ENCODE peak calls at places on chromosomes 7 and 10, in four cellular contexts. O, D, G and H are unnamed samples.

GRCh38 chr10:88374392-88375145 is 208.5 kb downstream of the RNLS start:
- DNase-seq in O (no peak), D (no peak), G (no peak), H (no peak)

GRCh38 chr7:23462846-23463245 is 7.4 kb downstream of the IGF2BP3 start:
- DNase-seq in O (no peak), D (peak; percentile 4), G (no peak), H (no peak)

GRCh38 chr10:74163313-74164068 is 12.5 kb downstream of the ADK start:
- DNase-seq in O (no peak), D (no peak), G (no peak), H (no peak)

GRCh38 chr7:117297606-117298005 is 25.3 kb downstream of the WNT2 start:
- DNase-seq in O (no peak), D (no peak), G (no peak), H (no peak)

GRCh38 chr10:88433551-88434186 is 149.4 kb downstream of the RNLS start:
- DNase-seq in O (no peak), D (no peak), G (no peak), H (no peak)

GRCh38 chr7:99971242-99971641 is 4.6 kb downstream of the AZGP1 start:
- DNase-seq in O (no peak), D (no peak), G (no peak), H (no peak)

GRCh38 chr10:114691442-114691941 is 33.4 kb upstream of the ABLIM1 start:
- DNase-seq in O (peak; percentile 28), D (no peak), G (no peak), H (no peak)

GRCh38 chr7:19404912-19405329 is 259.7 kb upstream of the FERD3L start:
- DNase-seq in O (no peak), D (no peak), G (peak; percentile 17), H (no peak)

GRCh38 chr10:118970770-118971169 is 58.7 kb upstream of the NANOS1 start:
- DNase-seq in O (no peak), D (no peak), G (no peak), H (no peak)

GRCh38 chr7:116780966-116781365 is 81.4 kb upstream of the CAPZA2 start:
- DNase-seq in O (no peak), D (no peak), G (no peak), H (peak; percentile 13)

GRCh38 chr10:49569031-49569765 is 30.3 kb upstream of the ERCC6 start:
- DNase-seq in O (no peak), D (no peak), G (no peak), H (no peak)

GRCh38 chr10:94076325-94076841 is 82.7 kb downstream of the PLCE1 start:
- DNase-seq in O (peak; percentile 39), D (no peak), G (no peak), H (no peak)

GRCh38 chr10:20988357-20988983 is 91.4 kb upstream of the NEBL start:
- DNase-seq in O (peak; percentile 20), D (no peak), G (no peak), H (no peak)

GRCh38 chr7:158917818-158918217 is 61.5 kb downstream of the DYNC2I1 start:
- DNase-seq in O (no peak), D (no peak), G (no peak), H (no peak)

GRCh38 chr7:88243345-88243909 is 23.6 kb upstream of the SRI start:
- DNase-seq in O (peak; percentile 21), D (no peak), G (no peak), H (no peak)

GRCh38 chr7:129343099-129343700 is 91.0 kb upstream of the STRIP2 start:
- DNase-seq in O (peak; percentile 19), D (peak; percentile 58), G (no peak), H (no peak)

DNA sequence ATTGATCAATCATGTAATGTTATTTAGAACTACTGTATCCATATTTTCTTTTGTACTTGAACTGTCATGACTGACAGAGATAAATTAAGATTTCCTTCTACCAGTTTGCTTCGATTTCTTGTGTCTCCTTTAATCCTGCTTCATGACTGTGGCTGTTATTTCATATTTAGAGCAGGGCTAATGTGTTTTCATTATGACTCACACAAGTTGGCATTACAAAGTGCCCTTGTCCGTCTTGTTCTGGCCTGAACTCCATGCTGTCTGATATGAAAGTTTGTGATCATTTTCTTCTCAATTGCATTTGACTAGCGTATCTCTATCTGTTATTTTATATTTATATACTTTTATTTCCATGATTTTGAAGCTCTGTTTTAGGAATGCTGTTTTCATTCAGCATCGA is 344.1 kb upstream of the PRKCQ start:
- DNase-seq in O (no peak), D (no peak), G (no peak), H (no peak)
- TF ChIP-seq JUN in O (no peak), D (no peak), G (no peak), H (no peak)

GRCh38 chr10:97659589-97659988 is 19.1 kb downstream of the PI4K2A start:
- DNase-seq in O (no peak), D (no peak), G (no peak), H (no peak)
- TF ChIP-seq ATF3 in O (no peak), D (no peak), G (no peak), H (no peak)

GRCh38 chr10:132508497-132509443 is 28.8 kb upstream of the INPP5A start:
- DNase-seq in O (no peak), D (no peak), G (no peak), H (no peak)
- TF ChIP-seq CREB1 in O (no peak), D (no peak), G (no peak), H (no peak)

GRCh38 chr7:70072220-70072619 is 473.9 kb downstream of the AUTS2 start:
- DNase-seq in O (no peak), D (no peak), G (no peak), H (no peak)

GRCh38 chr7:70071786-70072185 is 473.5 kb downstream of the AUTS2 start:
- DNase-seq in O (no peak), D (no peak), G (no peak), H (no peak)

GRCh38 chr7:70069977-70070376 is 471.7 kb downstream of the AUTS2 start:
- DNase-seq in O (no peak), D (no peak), G (no peak), H (no peak)

GRCh38 chr7:70066844-70067243 is 468.6 kb downstream of the AUTS2 start:
- DNase-seq in O (no peak), D (no peak), G (no peak), H (no peak)

GRCh38 chr7:70068531-70068930 is 470.3 kb downstream of the AUTS2 start:
- DNase-seq in O (no peak), D (no peak), G (no peak), H (no peak)
- TF ChIP-seq JUN in O (no peak), D (no peak), G (no peak), H (no peak)

GRCh38 chr10:124403548-124403947 is 15.2 kb downstream of the OAT start:
- DNase-seq in O (peak; percentile 78), D (peak; percentile 32), G (peak; percentile 57), H (peak; percentile 30)
- TF ChIP-seq ATF3 in O (no peak), D (no peak), G (no peak), H (no peak)